ENCODE peak calls at places on chromosomes 1 and 21, in nine cellular contexts. G, W, Z, Y, K, C, D, S and U are unnamed samples.
A peak's percentile ranks its signal among the peaks of the same experiment; 100 is the strongest.

GRCh38 chr1:37628026-37628556 is 6.6 kb downstream of the RSPO1 start:
- DNase-seq in G (no peak), W (no peak), Z (no peak), Y (no peak), K (no peak), C (no peak), D (no peak), S (no peak), U (no peak)

GRCh38 chr1:119186471-119186870 is 46.0 kb upstream of the WARS2 start:
- DNase-seq in G (no peak), W (no peak), Z (no peak), Y (no peak), K (no peak), C (no peak), D (no peak), S (no peak), U (no peak)

GRCh38 chr1:116951175-116951935 is 41.6 kb downstream of the PTGFRN start:
- DNase-seq in G (no peak), W (no peak), Z (peak; percentile 86), Y (no peak), K (peak; percentile 39), C (peak; percentile 17), D (no peak), S (peak; percentile 44), U (peak; percentile 6)

GRCh38 chr1:112706505-112707216 is at the start of gene RHOC:
- DNase-seq in G (peak; percentile 72), W (peak; percentile 89), Z (peak; percentile 50), Y (peak; percentile 61), K (peak; percentile 76), C (peak; percentile 73), D (peak; percentile 19), S (peak; percentile 71), U (peak; percentile 74)

GRCh38 chr21:27674037-27674436 is 707.1 kb upstream of the ADAMTS5 start:
- DNase-seq in G (no peak), W (no peak), Z (peak; percentile 93), Y (no peak), K (no peak), C (no peak), D (no peak), S (peak; percentile 87), U (no peak)

GRCh38 chr1:203536981-203537455 is 43.1 kb downstream of the OPTC start:
- DNase-seq in G (no peak), W (no peak), Z (peak; percentile 94), Y (no peak), K (peak; percentile 45), C (no peak), D (no peak), S (peak; percentile 89), U (no peak)

GRCh38 chr21:43957128-43957571 is 55.0 kb upstream of the TRAPPC10 start:
- DNase-seq in G (no peak), W (no peak), Z (no peak), Y (no peak), K (peak; percentile 11), C (no peak), D (no peak), S (no peak), U (no peak)

GRCh38 chr1:226390681-226391080 is 17.2 kb downstream of the PARP1 start:
- DNase-seq in G (no peak), W (no peak), Z (no peak), Y (no peak), K (no peak), C (no peak), D (no peak), S (no peak), U (no peak)